ENCODE peak calls at places on chromosomes 13 and 19, in nine cellular contexts. H is CD8-positive, alpha-beta T cell; O is aorta; Z is activated B cell treated with CpG ODN at 0.5 μM for 24 hours; D is dermis microvascular lymphatic vessel endothelial cell; W is HFF-Myc; M is brain microvascular endothelial cell; B is uterus; P is stomach. X is an unnamed sample.

GRCh38 chr13:51303063-51303552 is 36.4 kb upstream of the SERPINE3 start:
- DNase-seq in H (no peak), O (no peak), Z (no peak), D (no peak), W (no peak), M (no peak), B (no peak), P (no peak), X (no peak)

GRCh38 chr19:58536852-58537798 is 6.7 kb upstream of the TRIM28 start:
- DNase-seq in H (no peak), O (no peak), Z (no peak), D (no peak), W (no peak), M (no peak), B (no peak), P (no peak), X (no peak)

GRCh38 chr19:10155834-10156233 is 36.1 kb upstream of the EIF3G start:
- DNase-seq in H (no peak), O (no peak), Z (no peak), D (no peak), W (no peak), M (no peak), B (no peak), P (no peak), X (no peak)

GRCh38 chr19:10270616-10271394 is at the start of gene ICAM1:
- DNase-seq in H (peak; percentile 71), O (peak; percentile 93), Z (peak; percentile 70), D (peak; percentile 92), W (no peak), M (peak; percentile 39), B (peak; percentile 78), P (peak; percentile 72), X (peak; percentile 3)

GRCh38 chr19:16888629-16889371 is at the start of gene F2RL3:
- DNase-seq in H (no peak), O (no peak), Z (no peak), D (peak; percentile 85), W (no peak), M (peak; percentile 40), B (peak; percentile 74), P (peak; percentile 38), X (no peak)

GRCh38 chr13:31773538-31773937 is 34.2 kb downstream of the RXFP2 start:
- DNase-seq in H (no peak), O (no peak), Z (no peak), D (no peak), W (no peak), M (peak; percentile 88), B (no peak), P (no peak), X (no peak)

GRCh38 chr19:13842294-13843103 is 34.4 kb upstream of the NANOS3 start:
- DNase-seq in H (peak; percentile 63), O (peak; percentile 96), Z (peak; percentile 78), D (no peak), W (no peak), M (no peak), B (peak; percentile 91), P (peak; percentile 85), X (no peak)

GRCh38 chr19:2477141-2477710 is 1.3 kb downstream of the GADD45B start:
- DNase-seq in H (no peak), O (peak; percentile 86), Z (peak; percentile 51), D (no peak), W (no peak), M (no peak), B (peak; percentile 39), P (peak; percentile 68), X (no peak)

GRCh38 chr19:49978324-49978723 is 17.4 kb upstream of the SIGLEC11 start:
- DNase-seq in H (no peak), O (no peak), Z (no peak), D (no peak), W (no peak), M (no peak), B (no peak), P (no peak), X (no peak)

GRCh38 chr13:25920277-25920676 is 131.5 kb downstream of the SHISA2 start:
- DNase-seq in H (no peak), O (no peak), Z (no peak), D (no peak), W (no peak), M (no peak), B (no peak), P (no peak), X (no peak)

GRCh38 chr13:81872581-81872980 is 1531.7 kb upstream of the SPRY2 start:
- DNase-seq in H (no peak), O (no peak), Z (no peak), D (no peak), W (no peak), M (no peak), B (no peak), P (no peak), X (peak; percentile 54)

GRCh38 chr13:92317066-92317465 is 909.5 kb upstream of the GPC6 start:
- DNase-seq in H (no peak), O (no peak), Z (no peak), D (no peak), W (no peak), M (peak; percentile 82), B (no peak), P (no peak), X (no peak)

GRCh38 chr19:28372800-28373199 is 840.2 kb downstream of the UQCRFS1 start:
- DNase-seq in H (no peak), O (no peak), Z (no peak), D (no peak), W (no peak), M (no peak), B (no peak), P (no peak), X (no peak)

GRCh38 chr19:17720487-17720839 is 1.2 kb downstream of the MAP1S start:
- DNase-seq in H (no peak), O (no peak), Z (no peak), D (no peak), W (no peak), M (no peak), B (no peak), P (no peak), X (no peak)

GRCh38 chr19:3625996-3626472 is 556 bp downstream of the CACTIN start:
- DNase-seq in H (no peak), O (no peak), Z (no peak), D (no peak), W (no peak), M (no peak), B (no peak), P (no peak), X (no peak)

GRCh38 chr13:76474356-76474755 is 411.8 kb downstream of the KCTD12 start:
- DNase-seq in H (no peak), O (no peak), Z (no peak), D (no peak), W (no peak), M (no peak), B (no peak), P (no peak), X (no peak)

GRCh38 chr19:47781590-47782318 is 3.3 kb downstream of the SELENOW start:
- DNase-seq in H (no peak), O (no peak), Z (no peak), D (no peak), W (no peak), M (no peak), B (peak; percentile 65), P (peak; percentile 35), X (no peak)

GRCh38 chr19:40807147-40808020 is 8.4 kb downstream of the EGLN2 start:
- DNase-seq in H (peak; percentile 46), O (peak; percentile 68), Z (no peak), D (no peak), W (no peak), M (no peak), B (peak; percentile 33), P (no peak), X (peak; percentile 32)

GRCh38 chr19:18046066-18046718 is 38.2 kb downstream of the ARRDC2 start:
- DNase-seq in H (no peak), O (peak; percentile 81), Z (no peak), D (peak; percentile 17), W (peak; percentile 78), M (peak; percentile 59), B (peak; percentile 24), P (peak; percentile 47), X (no peak)

GRCh38 chr19:4553092-4553695 is 6.3 kb downstream of the SEMA6B start:
- DNase-seq in H (no peak), O (no peak), Z (no peak), D (no peak), W (no peak), M (no peak), B (no peak), P (no peak), X (no peak)

GRCh38 chr19:30111051-30111450 is 169.0 kb downstream of the URI1 start:
- DNase-seq in H (no peak), O (no peak), Z (no peak), D (no peak), W (no peak), M (no peak), B (no peak), P (no peak), X (no peak)

GRCh38 chr13:32107474-32107873 is 75.9 kb downstream of the FRY start:
- DNase-seq in H (no peak), O (no peak), Z (no peak), D (peak; percentile 3), W (no peak), M (no peak), B (no peak), P (peak; percentile 34), X (no peak)

GRCh38 chr13:54845351-54845965 is 1816.8 kb downstream of the OLFM4 start:
- DNase-seq in H (no peak), O (no peak), Z (no peak), D (no peak), W (no peak), M (no peak), B (no peak), P (no peak), X (no peak)